ENCODE peak calls at places on chromosomes 13 and 19, in eight cellular contexts. P is NCI-H510A treated with DMSO at 0.1 percent for 48 hours; R is substantia nigra; T is T-helper 1 cell; M is activated naive CD4-positive, alpha-beta T cell treated with anti-CD3 and anti-CD28 coated beads, Interleukin-2, amount 10 ng/mL, durations not matched to agents 7 days and 5 days; X is activated CD8-positive, alpha-beta memory T cell treated with anti-CD3 and anti-CD28 coated beads for 4 hours; C is smooth muscle cell of the brain vasculature; S is LHCN-M2. H is an unnamed sample.

GRCh38 chr19:35776102-35776788 is 881 bp downstream of the ARHGAP33 start:
- DNase-seq in P (no peak), R (peak; percentile 17), T (no peak), M (no peak), X (no peak), C (no peak), S (no peak), H (no peak)

GRCh38 chr13:44238011-44238421 is 135.6 kb upstream of the SERP2 start:
- DNase-seq in P (no peak), R (no peak), T (no peak), M (no peak), X (no peak), C (no peak), S (no peak), H (peak; percentile 25)

GRCh38 chr13:100269837-100270236 is 180.9 kb downstream of the PCCA start:
- DNase-seq in P (no peak), R (peak; percentile 28), T (no peak), M (no peak), X (no peak), C (peak; percentile 65), S (peak; percentile 57), H (no peak)

GRCh38 chr13:97319088-97319487 is 97.0 kb downstream of the MBNL2 start:
- DNase-seq in P (no peak), R (no peak), T (no peak), M (no peak), X (no peak), C (no peak), S (peak; percentile 81), H (no peak)

GRCh38 chr13:40356011-40356410 is 310.4 kb downstream of the FOXO1 start:
- DNase-seq in P (no peak), R (no peak), T (no peak), M (no peak), X (no peak), C (no peak), S (no peak), H (no peak)

GRCh38 chr19:14346279-14346678 is 35.0 kb upstream of the ADGRE5 start:
- DNase-seq in P (no peak), R (no peak), T (no peak), M (no peak), X (no peak), C (no peak), S (no peak), H (no peak)

GRCh38 chr19:49502866-49503581 is 6.8 kb downstream of the RPS11 start:
- DNase-seq in P (peak; percentile 72), R (no peak), T (no peak), M (peak; percentile 70), X (no peak), C (peak; percentile 47), S (peak; percentile 69), H (peak; percentile 79)

GRCh38 chr19:4523306-4524110 is 5.2 kb upstream of the PLIN4 start:
- DNase-seq in P (no peak), R (no peak), T (no peak), M (peak; percentile 32), X (no peak), C (no peak), S (no peak), H (peak; percentile 47)

GRCh38 chr19:30684613-30685012 is 312.4 kb downstream of the ZNF536 start:
- DNase-seq in P (no peak), R (no peak), T (no peak), M (no peak), X (no peak), C (no peak), S (no peak), H (no peak)

GRCh38 chr19:56273563-56274117 is 1.1 kb downstream of the EDDM13 start:
- DNase-seq in P (no peak), R (no peak), T (no peak), M (no peak), X (no peak), C (no peak), S (peak; percentile 63), H (no peak)

GRCh38 chr13:21100994-21101757 is 39.8 kb upstream of the LATS2 start:
- DNase-seq in P (no peak), R (no peak), T (no peak), M (no peak), X (no peak), C (no peak), S (no peak), H (no peak)

GRCh38 chr13:27012482-27013197 is 159.0 kb downstream of the USP12 start:
- DNase-seq in P (no peak), R (no peak), T (no peak), M (no peak), X (no peak), C (no peak), S (peak; percentile 86), H (no peak)

GRCh38 chr13:112861876-112862615 is 107.0 kb upstream of the MCF2L start:
- DNase-seq in P (no peak), R (no peak), T (no peak), M (no peak), X (no peak), C (no peak), S (no peak), H (no peak)

GRCh38 chr19:2627855-2628254 is 74.6 kb downstream of the GNG7 start:
- DNase-seq in P (no peak), R (no peak), T (no peak), M (no peak), X (no peak), C (no peak), S (peak; percentile 51), H (no peak)

GRCh38 chr13:66948910-66949309 is 281.2 kb downstream of the PCDH9 start:
- DNase-seq in P (no peak), R (no peak), T (no peak), M (no peak), X (no peak), C (no peak), S (no peak), H (no peak)

GRCh38 chr19:45098521-45099464 is 5.8 kb downstream of the PPP1R37 start:
- DNase-seq in P (no peak), R (peak; percentile 64), T (no peak), M (no peak), X (no peak), C (no peak), S (no peak), H (no peak)

GRCh38 chr13:33519561-33520479 is 234.3 kb upstream of the STARD13 start:
- DNase-seq in P (no peak), R (no peak), T (no peak), M (no peak), X (no peak), C (no peak), S (peak; percentile 94), H (no peak)

GRCh38 chr19:54727562-54727961 is 3.3 kb downstream of the KIR3DL3 start:
- DNase-seq in P (no peak), R (no peak), T (no peak), M (no peak), X (no peak), C (no peak), S (no peak), H (no peak)

GRCh38 chr19:19185853-19186728 is 5.9 kb downstream of the BORCS8 start:
- DNase-seq in P (peak; percentile 17), R (no peak), T (peak; percentile 48), M (peak; percentile 78), X (peak; percentile 36), C (no peak), S (peak; percentile 38), H (peak; percentile 69)

GRCh38 chr19:55703790-55704215 is 28.8 kb downstream of the EPN1 start:
- DNase-seq in P (no peak), R (no peak), T (no peak), M (peak; percentile 57), X (no peak), C (no peak), S (no peak), H (no peak)

GRCh38 chr13:32587774-32588165 is 1.5 kb downstream of the PDS5B start:
- DNase-seq in P (peak; percentile 20), R (no peak), T (no peak), M (no peak), X (no peak), C (no peak), S (peak; percentile 19), H (peak; percentile 20)

GRCh38 chr13:91346848-91347211 is 657 bp upstream of the MIR17HG start:
- DNase-seq in P (peak; percentile 67), R (no peak), T (peak; percentile 17), M (peak; percentile 69), X (no peak), C (no peak), S (no peak), H (peak; percentile 79)